ENCODE peak calls at places on chromosome 20, in seven cellular contexts. One of them, this sample, is unnamed.

GRCh38 chr20:57438552-57438951 is 47.4 kb downstream of the RBM38 start:
- DNase-seq in colonic mucosa: no peak
- DNase-seq in PC-3: no peak
- DNase-seq in GM12865: no peak
- DNase-seq in body of pancreas: no peak
- DNase-seq in fibroblast of pulmonary artery: no peak
- DNase-seq in A549: no peak
- DNase-seq in this sample: no peak

GRCh38 chr20:56359212-56360132 is 698 bp downstream of the FAM210B start:
- DNase-seq in colonic mucosa: peak; percentile 40
- DNase-seq in PC-3: peak; percentile 78
- DNase-seq in GM12865: peak; percentile 20
- DNase-seq in body of pancreas: peak; percentile 60
- DNase-seq in fibroblast of pulmonary artery: peak; percentile 79
- DNase-seq in A549: peak; percentile 30
- DNase-seq in this sample: peak; percentile 76

GRCh38 chr20:59566631-59567524 is 37.5 kb upstream of the PHACTR3 start:
- DNase-seq in colonic mucosa: no peak
- DNase-seq in PC-3: no peak
- DNase-seq in GM12865: no peak
- DNase-seq in body of pancreas: no peak
- DNase-seq in fibroblast of pulmonary artery: no peak
- DNase-seq in A549: no peak
- DNase-seq in this sample: no peak

GRCh38 chr20:35307666-35308653 is 15.7 kb upstream of the FAM83C start:
- DNase-seq in colonic mucosa: no peak
- DNase-seq in PC-3: peak; percentile 94
- DNase-seq in GM12865: no peak
- DNase-seq in body of pancreas: peak; percentile 53
- DNase-seq in fibroblast of pulmonary artery: peak; percentile 69
- DNase-seq in A549: no peak
- DNase-seq in this sample: peak; percentile 82

GRCh38 chr20:58892932-58893224 is 40.4 kb downstream of the GNAS start:
- DNase-seq in colonic mucosa: no peak
- DNase-seq in PC-3: no peak
- DNase-seq in GM12865: no peak
- DNase-seq in body of pancreas: no peak
- DNase-seq in fibroblast of pulmonary artery: no peak
- DNase-seq in A549: peak; percentile 39
- DNase-seq in this sample: no peak

GRCh38 chr20:44111712-44112335 is 75.2 kb downstream of the JPH2 start:
- DNase-seq in colonic mucosa: no peak
- DNase-seq in PC-3: peak; percentile 21
- DNase-seq in GM12865: no peak
- DNase-seq in body of pancreas: no peak
- DNase-seq in fibroblast of pulmonary artery: peak; percentile 29
- DNase-seq in A549: no peak
- DNase-seq in this sample: no peak

GRCh38 chr20:51095755-51096509 is 73.0 kb upstream of the KCNG1 start:
- DNase-seq in colonic mucosa: no peak
- DNase-seq in PC-3: peak; percentile 46
- DNase-seq in GM12865: no peak
- DNase-seq in body of pancreas: no peak
- DNase-seq in fibroblast of pulmonary artery: peak; percentile 7
- DNase-seq in A549: no peak
- DNase-seq in this sample: no peak

GRCh38 chr20:20450461-20451027 is 82.6 kb downstream of the INSM1 start:
- DNase-seq in colonic mucosa: no peak
- DNase-seq in PC-3: no peak
- DNase-seq in GM12865: no peak
- DNase-seq in body of pancreas: no peak
- DNase-seq in fibroblast of pulmonary artery: peak; percentile 7
- DNase-seq in A549: no peak
- DNase-seq in this sample: peak; percentile 59

GRCh38 chr20:51745804-51746203 is 22.4 kb downstream of the ATP9A start:
- DNase-seq in colonic mucosa: no peak
- DNase-seq in PC-3: no peak
- DNase-seq in GM12865: no peak
- DNase-seq in body of pancreas: no peak
- DNase-seq in fibroblast of pulmonary artery: no peak
- DNase-seq in A549: no peak
- DNase-seq in this sample: no peak

GRCh38 chr20:29079769-29080690 is 2177.4 kb upstream of the DEFB115 start:
- DNase-seq in colonic mucosa: peak; percentile 53
- DNase-seq in PC-3: no peak
- DNase-seq in GM12865: peak; percentile 85
- DNase-seq in body of pancreas: peak; percentile 85
- DNase-seq in fibroblast of pulmonary artery: peak; percentile 54
- DNase-seq in A549: peak; percentile 60
- DNase-seq in this sample: no peak

GRCh38 chr20:56630506-56631317 is 1.6 kb downstream of the TFAP2C start:
- DNase-seq in colonic mucosa: peak; percentile 20
- DNase-seq in PC-3: peak; percentile 78
- DNase-seq in GM12865: no peak
- DNase-seq in body of pancreas: no peak
- DNase-seq in fibroblast of pulmonary artery: no peak
- DNase-seq in A549: no peak
- DNase-seq in this sample: peak; percentile 67

GRCh38 chr20:31587545-31588389 is 17.3 kb upstream of the ID1 start:
- DNase-seq in colonic mucosa: peak; percentile 65
- DNase-seq in PC-3: no peak
- DNase-seq in GM12865: no peak
- DNase-seq in body of pancreas: no peak
- DNase-seq in fibroblast of pulmonary artery: peak; percentile 49
- DNase-seq in A549: no peak
- DNase-seq in this sample: no peak

GRCh38 chr20:33305591-33306057 is 22.6 kb downstream of the BPIFB1 start:
- DNase-seq in colonic mucosa: no peak
- DNase-seq in PC-3: no peak
- DNase-seq in GM12865: no peak
- DNase-seq in body of pancreas: no peak
- DNase-seq in fibroblast of pulmonary artery: peak; percentile 6
- DNase-seq in A549: no peak
- DNase-seq in this sample: no peak

GRCh38 chr20:32775240-32775991 is 13.2 kb downstream of the DNMT3B start:
- DNase-seq in colonic mucosa: no peak
- DNase-seq in PC-3: no peak
- DNase-seq in GM12865: no peak
- DNase-seq in body of pancreas: no peak
- DNase-seq in fibroblast of pulmonary artery: no peak
- DNase-seq in A549: no peak
- DNase-seq in this sample: no peak

GRCh38 chr20:60038400-60038799 is 80.2 kb downstream of the CDH26 start:
- DNase-seq in colonic mucosa: no peak
- DNase-seq in PC-3: no peak
- DNase-seq in GM12865: no peak
- DNase-seq in body of pancreas: no peak
- DNase-seq in fibroblast of pulmonary artery: no peak
- DNase-seq in A549: no peak
- DNase-seq in this sample: no peak

GRCh38 chr20:53517146-53517545 is 76.5 kb downstream of the ZNF217 start:
- DNase-seq in colonic mucosa: peak; percentile 45
- DNase-seq in PC-3: peak; percentile 54
- DNase-seq in GM12865: no peak
- DNase-seq in body of pancreas: no peak
- DNase-seq in fibroblast of pulmonary artery: no peak
- DNase-seq in A549: no peak
- DNase-seq in this sample: no peak

GRCh38 chr20:40173877-40174276 is 515.2 kb downstream of the MAFB start:
- DNase-seq in colonic mucosa: no peak
- DNase-seq in PC-3: no peak
- DNase-seq in GM12865: no peak
- DNase-seq in body of pancreas: no peak
- DNase-seq in fibroblast of pulmonary artery: no peak
- DNase-seq in A549: no peak
- DNase-seq in this sample: no peak

GRCh38 chr20:13581451-13581850 is 57.3 kb downstream of the TASP1 start:
- DNase-seq in colonic mucosa: no peak
- DNase-seq in PC-3: no peak
- DNase-seq in GM12865: no peak
- DNase-seq in body of pancreas: no peak
- DNase-seq in fibroblast of pulmonary artery: no peak
- DNase-seq in A549: no peak
- DNase-seq in this sample: no peak

GRCh38 chr20:44901972-44902371 is 7.9 kb upstream of the PABPC1L start:
- DNase-seq in colonic mucosa: no peak
- DNase-seq in PC-3: peak; percentile 30
- DNase-seq in GM12865: no peak
- DNase-seq in body of pancreas: no peak
- DNase-seq in fibroblast of pulmonary artery: peak; percentile 23
- DNase-seq in A549: no peak
- DNase-seq in this sample: peak; percentile 48

GRCh38 chr20:15836634-15837033 is 736.6 kb downstream of the KIF16B start:
- DNase-seq in colonic mucosa: no peak
- DNase-seq in PC-3: no peak
- DNase-seq in GM12865: no peak
- DNase-seq in body of pancreas: no peak
- DNase-seq in fibroblast of pulmonary artery: no peak
- DNase-seq in A549: no peak
- DNase-seq in this sample: peak; percentile 22

GRCh38 chr20:14622796-14623195 is 285.4 kb upstream of the FLRT3 start:
- DNase-seq in colonic mucosa: no peak
- DNase-seq in PC-3: peak; percentile 83
- DNase-seq in GM12865: peak; percentile 5
- DNase-seq in body of pancreas: no peak
- DNase-seq in fibroblast of pulmonary artery: peak; percentile 79
- DNase-seq in A549: peak; percentile 34
- DNase-seq in this sample: peak; percentile 7

DNA sequence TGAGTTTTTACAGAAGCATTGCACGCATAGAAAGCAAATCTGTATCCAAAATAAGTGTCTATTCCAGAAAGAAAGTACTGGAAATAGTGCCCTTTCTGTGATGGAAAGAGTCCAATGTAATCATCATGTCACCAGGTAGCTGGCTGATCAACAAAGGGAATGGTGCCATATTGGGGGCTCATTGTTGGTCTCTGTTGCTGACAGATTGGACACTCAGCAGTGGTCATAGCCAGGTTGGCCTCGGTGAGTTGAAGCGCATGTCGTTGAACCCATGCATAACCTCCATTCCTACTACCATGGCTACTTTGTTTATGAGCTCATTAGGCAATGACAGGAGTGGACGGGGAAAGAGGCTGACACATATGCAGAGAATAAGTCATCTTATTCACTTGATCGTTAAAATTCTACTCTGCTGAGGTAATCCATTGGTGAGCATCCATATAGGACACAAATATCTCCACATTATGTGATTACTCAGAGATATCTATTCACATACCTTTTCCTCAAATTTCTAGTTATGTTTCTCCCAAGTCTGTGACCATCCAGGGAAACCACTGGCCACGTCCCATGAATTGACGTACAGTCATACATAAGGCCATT is 560.5 kb downstream of the HAO1 start:
- DNase-seq in colonic mucosa: no peak
- DNase-seq in PC-3: peak; percentile 69
- DNase-seq in GM12865: no peak
- DNase-seq in body of pancreas: no peak
- DNase-seq in fibroblast of pulmonary artery: no peak
- DNase-seq in A549: no peak
- DNase-seq in this sample: peak; percentile 20
- H3K4me3 ChIP-seq in colonic mucosa: no peak overlapping the region
- H3K4me3 ChIP-seq in PC-3: no peak overlapping the region
- H3K4me3 ChIP-seq in GM12865: no peak overlapping the region
- H3K4me3 ChIP-seq in body of pancreas: no peak overlapping the region
- H3K4me3 ChIP-seq in fibroblast of pulmonary artery: no peak overlapping the region
- H3K4me3 ChIP-seq in A549: no peak overlapping the region
- H3K4me3 ChIP-seq in this sample: no peak overlapping the region

DNA sequence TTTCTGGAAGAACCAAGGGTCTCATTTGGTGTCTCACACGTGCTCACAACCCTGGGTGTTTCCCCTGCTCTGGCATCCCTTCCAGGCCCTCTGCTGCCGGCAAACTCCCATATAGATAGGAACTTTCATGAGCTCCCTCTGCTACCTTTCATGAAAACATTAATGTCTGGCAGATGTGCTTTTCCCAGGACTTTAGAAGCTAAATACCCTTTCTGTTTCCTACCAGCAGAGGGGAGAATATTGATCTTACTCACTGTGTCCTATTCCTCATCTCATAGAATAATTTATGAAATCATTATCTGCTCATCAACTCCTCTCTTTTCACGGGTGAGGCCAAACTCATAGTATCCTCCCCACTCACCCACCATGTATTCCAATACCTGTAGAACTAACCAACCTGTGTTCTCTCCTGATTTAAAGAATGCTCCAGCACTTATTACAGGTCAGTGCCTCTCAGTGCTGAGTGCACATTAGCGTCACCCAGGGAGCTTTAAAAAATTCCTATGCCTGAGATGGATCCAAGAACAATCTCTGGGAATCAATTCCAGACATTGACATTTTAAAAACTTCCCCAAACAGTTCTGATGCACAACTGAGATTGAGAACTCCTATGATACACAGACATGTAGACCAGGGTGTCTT is 298.5 kb upstream of the JAG1 start:
- DNase-seq in colonic mucosa: no peak
- DNase-seq in PC-3: no peak
- DNase-seq in GM12865: no peak
- DNase-seq in body of pancreas: peak; percentile 17
- DNase-seq in fibroblast of pulmonary artery: no peak
- DNase-seq in A549: no peak
- DNase-seq in this sample: no peak
- TF ChIP-seq CTCF in colonic mucosa: no peak
- TF ChIP-seq CTCF in PC-3: peak; percentile 30
- TF ChIP-seq CTCF in GM12865: no peak
- TF ChIP-seq CTCF in body of pancreas: peak; percentile 39
- TF ChIP-seq CTCF in fibroblast of pulmonary artery: peak; percentile 3
- TF ChIP-seq CTCF in A549: no peak
- TF ChIP-seq CTCF in this sample: peak; percentile 2

GRCh38 chr20:11677445-11678235 is 240.1 kb upstream of the BTBD3 start:
- DNase-seq in colonic mucosa: no peak
- DNase-seq in PC-3: no peak
- DNase-seq in GM12865: no peak
- DNase-seq in body of pancreas: no peak
- DNase-seq in fibroblast of pulmonary artery: no peak
- DNase-seq in A549: no peak
- DNase-seq in this sample: no peak
- H3K4me3 ChIP-seq in colonic mucosa: no peak overlapping the region
- H3K4me3 ChIP-seq in PC-3: no peak overlapping the region
- H3K4me3 ChIP-seq in GM12865: no peak overlapping the region
- H3K4me3 ChIP-seq in body of pancreas: no peak overlapping the region
- H3K4me3 ChIP-seq in fibroblast of pulmonary artery: no peak overlapping the region
- H3K4me3 ChIP-seq in A549: no peak overlapping the region
- H3K4me3 ChIP-seq in this sample: no peak overlapping the region

GRCh38 chr20:63278661-63279060 is 6.0 kb downstream of the ARFGAP1 start:
- DNase-seq in colonic mucosa: no peak
- DNase-seq in PC-3: no peak
- DNase-seq in GM12865: no peak
- DNase-seq in body of pancreas: no peak
- DNase-seq in fibroblast of pulmonary artery: no peak
- DNase-seq in A549: no peak
- DNase-seq in this sample: no peak
- TF ChIP-seq CTCF in colonic mucosa: no peak
- TF ChIP-seq CTCF in PC-3: no peak
- TF ChIP-seq CTCF in GM12865: no peak
- TF ChIP-seq CTCF in body of pancreas: no peak
- TF ChIP-seq CTCF in fibroblast of pulmonary artery: no peak
- TF ChIP-seq CTCF in A549: no peak
- TF ChIP-seq CTCF in this sample: no peak